ENCODE peak calls at places on chromosomes 3 and 15, in eight cellular contexts. W, A, O, L, U, B, F and M are unnamed samples.

GRCh38 chr15:78024883-78025282 is 52.6 kb downstream of the TBC1D2B start:
- DNase-seq in W (no peak), A (no peak), O (no peak), L (no peak), U (no peak), B (no peak), F (no peak), M (no peak)

GRCh38 chr3:78918361-78919020 is 849.3 kb downstream of the ROBO1 start:
- DNase-seq in W (no peak), A (peak; percentile 6), O (no peak), L (no peak), U (no peak), B (no peak), F (no peak), M (peak; percentile 4)

GRCh38 chr3:156553705-156554356 is 1.1 kb downstream of the SSR3 start:
- DNase-seq in W (no peak), A (peak; percentile 70), O (peak; percentile 43), L (no peak), U (no peak), B (no peak), F (no peak), M (peak; percentile 44)

GRCh38 chr3:148718982-148719862 is 21.5 kb downstream of the AGTR1 start:
- DNase-seq in W (no peak), A (peak; percentile 12), O (no peak), L (no peak), U (no peak), B (no peak), F (no peak), M (peak; percentile 23)

GRCh38 chr3:70832035-70832795 is 519.8 kb upstream of the MDFIC2 start:
- DNase-seq in W (no peak), A (peak; percentile 78), O (no peak), L (no peak), U (peak; percentile 22), B (no peak), F (no peak), M (peak; percentile 25)

GRCh38 chr15:99717129-99718024 is 15.9 kb downstream of the LYSMD4 start:
- DNase-seq in W (peak; percentile 12), A (no peak), O (no peak), L (no peak), U (no peak), B (no peak), F (no peak), M (no peak)

GRCh38 chr3:127439621-127440020 is 150.9 kb downstream of the TPRA1 start:
- DNase-seq in W (no peak), A (no peak), O (no peak), L (no peak), U (no peak), B (no peak), F (no peak), M (no peak)

GRCh38 chr3:133851931-133852330 is 43.8 kb downstream of the RAB6B start:
- DNase-seq in W (no peak), A (no peak), O (no peak), L (no peak), U (no peak), B (no peak), F (no peak), M (no peak)

GRCh38 chr15:83200589-83200988 is 7.0 kb downstream of the HDGFL3 start:
- DNase-seq in W (no peak), A (no peak), O (no peak), L (no peak), U (no peak), B (no peak), F (no peak), M (no peak)

GRCh38 chr3:10771486-10772225 is 44.4 kb upstream of the SLC6A11 start:
- DNase-seq in W (no peak), A (no peak), O (no peak), L (no peak), U (no peak), B (no peak), F (no peak), M (no peak)

GRCh38 chr3:71724584-71725278 is 471 bp downstream of the EIF4E3 start:
- DNase-seq in W (no peak), A (no peak), O (no peak), L (no peak), U (no peak), B (no peak), F (peak; percentile 21), M (no peak)

GRCh38 chr3:161217496-161217895 is 3.6 kb upstream of the NMD3 start:
- DNase-seq in W (no peak), A (peak; percentile 89), O (no peak), L (no peak), U (no peak), B (no peak), F (no peak), M (peak; percentile 45)

GRCh38 chr15:43105077-43105769 is 615 bp downstream of the UBR1 start:
- DNase-seq in W (no peak), A (peak; percentile 18), O (no peak), L (no peak), U (no peak), B (no peak), F (peak; percentile 54), M (no peak)

GRCh38 chr3:31541102-31541501 is 8.4 kb downstream of the STT3B start:
- DNase-seq in W (no peak), A (no peak), O (peak; percentile 43), L (no peak), U (no peak), B (no peak), F (no peak), M (no peak)

GRCh38 chr3:61832375-61833229 is 271.2 kb downstream of the PTPRG start:
- DNase-seq in W (no peak), A (peak; percentile 18), O (no peak), L (no peak), U (no peak), B (no peak), F (no peak), M (no peak)